ENCODE peak calls at places on chromosomes 7 and 10, in eight cellular contexts. X is upper lobe of left lung, Z is SK-N-SH, M is HepG2, H is sigmoid colon, U is ovary, W is tibial nerve, P is stomach. A is an unnamed sample.

GRCh38 chr7:43456200-43456599 is 126.7 kb upstream of the STK17A start:
- DNase-seq in H (no peak), Z (no peak), M (peak; percentile 49), W (no peak), U (no peak), P (no peak), X (no peak), A (no peak)

GRCh38 chr7:131890191-131890590 is 333.8 kb upstream of the PODXL start:
- DNase-seq in X (no peak), W (no peak), P (no peak), U (no peak), M (no peak), H (no peak), Z (no peak), A (no peak)

GRCh38 chr7:56157238-56157790 is 41.1 kb upstream of the NUPR2 start:
- DNase-seq in U (no peak), H (no peak), X (no peak), Z (no peak), P (no peak), M (no peak), W (no peak), A (no peak)

GRCh38 chr7:31439165-31439564 is 74.7 kb upstream of the ITPRID1 start:
- DNase-seq in X (no peak), Z (no peak), P (no peak), U (no peak), H (no peak), M (no peak), W (no peak), A (no peak)

GRCh38 chr10:79316671-79317431 is 30.4 kb upstream of the PPIF start:
- DNase-seq in H (no peak), W (no peak), P (no peak), X (no peak), M (peak; percentile 35), U (peak; percentile 24), Z (peak; percentile 45), A (no peak)

GRCh38 chr7:100867040-100867795 is at the start of gene TRIP6:
- DNase-seq in U (peak; percentile 97), W (peak; percentile 89), Z (peak; percentile 59), M (no peak), X (peak; percentile 86), P (peak; percentile 65), H (peak; percentile 96), A (peak; percentile 96)

GRCh38 chr7:18087687-18088078 is 60.0 kb upstream of the PRPS1L1 start:
- DNase-seq in H (no peak), W (no peak), U (peak; percentile 6), P (no peak), Z (peak; percentile 39), M (no peak), X (no peak), A (no peak)

GRCh38 chr7:12670071-12670729 is 17.2 kb upstream of the ARL4A start:
- DNase-seq in P (peak; percentile 58), H (peak; percentile 68), U (no peak), W (no peak), M (peak; percentile 95), Z (no peak), X (no peak), A (no peak)

GRCh38 chr10:77788496-77789010 is 138.0 kb downstream of the DLG5 start:
- DNase-seq in P (no peak), X (no peak), Z (no peak), U (no peak), H (peak; percentile 52), W (no peak), M (no peak), A (no peak)

GRCh38 chr7:99562832-99563231 is 4.4 kb downstream of the ZNF655 start:
- DNase-seq in P (no peak), W (no peak), X (no peak), H (no peak), Z (no peak), U (no peak), M (peak; percentile 67), A (no peak)

GRCh38 chr10:80924063-80924952 is 386.6 kb downstream of the SH2D4B start:
- DNase-seq in P (peak; percentile 41), W (no peak), U (peak; percentile 21), M (peak; percentile 33), H (no peak), X (peak; percentile 31), Z (peak; percentile 15), A (no peak)

GRCh38 chr10:113239569-113239968 is 289.5 kb downstream of the TCF7L2 start:
- DNase-seq in P (no peak), U (no peak), M (no peak), W (no peak), Z (no peak), H (no peak), X (no peak), A (no peak)

GRCh38 chr7:107372298-107372697 is 97.6 kb upstream of the GPR22 start:
- DNase-seq in Z (no peak), U (no peak), H (no peak), P (no peak), X (no peak), W (no peak), M (no peak), A (no peak)

GRCh38 chr10:70272925-70273316 is 10.9 kb downstream of the NPFFR1 start:
- DNase-seq in Z (peak; percentile 49), P (no peak), H (no peak), M (no peak), W (no peak), X (no peak), U (no peak), A (no peak)

GRCh38 chr7:47648301-47648900 is 66.5 kb upstream of the TNS3 start:
- DNase-seq in U (no peak), M (no peak), X (no peak), Z (no peak), P (no peak), H (no peak), W (no peak), A (no peak)

GRCh38 chr7:47833211-47833610 is 115.1 kb downstream of the PKD1L1 start:
- DNase-seq in X (no peak), U (no peak), M (no peak), H (no peak), P (no peak), W (no peak), Z (no peak), A (no peak)

GRCh38 chr10:62842983-62843382 is 26.8 kb upstream of the EGR2 start:
- DNase-seq in M (no peak), U (no peak), W (no peak), Z (no peak), H (no peak), P (no peak), X (no peak), A (no peak)

GRCh38 chr10:125848857-125849256 is 25.5 kb downstream of the BCCIP start:
- DNase-seq in H (no peak), M (no peak), W (no peak), X (no peak), U (no peak), Z (no peak), P (no peak), A (no peak)

GRCh38 chr10:60718891-60719290 is 59.4 kb upstream of the CDK1 start:
- DNase-seq in M (no peak), W (no peak), P (no peak), X (no peak), U (no peak), H (no peak), Z (no peak), A (no peak)

DNA sequence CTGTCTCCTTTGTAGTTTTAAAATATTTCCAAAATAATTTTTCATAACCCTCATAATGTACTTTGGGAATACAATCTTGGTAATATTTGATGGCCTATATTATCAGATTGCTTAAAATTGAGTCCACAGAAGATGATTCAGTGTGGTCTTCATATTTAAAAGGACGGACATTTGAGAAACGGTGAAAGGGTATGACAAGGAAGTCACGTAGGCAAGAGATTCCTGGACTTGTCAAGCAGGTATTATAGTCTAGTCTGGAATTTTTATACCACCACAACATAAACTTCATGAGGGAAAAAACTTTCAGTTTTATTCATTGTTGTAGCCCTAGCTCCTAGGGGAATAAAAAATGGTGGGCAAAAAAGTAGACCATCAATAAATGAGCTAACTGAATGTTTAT is 82.3 kb downstream of the KMT2E start:
- DNase-seq in H (no peak), U (no peak), W (no peak), P (no peak), X (no peak), M (no peak), Z (no peak), A (no peak)
- H3K36me3 ChIP-seq in H (no peaks in the 10 kb centered on the region), U (no peaks in the 10 kb centered on the region), W (peaks cover 42% of the 10 kb centered on the region), P (peaks cover 64% of the 10 kb centered on the region), X (peaks cover 24% of the 10 kb centered on the region), M (peaks cover 60% of the 10 kb centered on the region), Z (peaks cover 60% of the 10 kb centered on the region), A (peaks cover 38% of the 10 kb centered on the region)

GRCh38 chr7:33399528-33400213 is 270.3 kb downstream of the BBS9 start:
- DNase-seq in H (no peak), X (no peak), W (no peak), Z (peak; percentile 40), P (no peak), M (no peak), U (no peak), A (no peak)
- TF ChIP-seq EP300 in H (no peak), X (no peak), W (no peak), Z (peak; percentile 66), P (no peak), M (no peak), U (no peak), A (no peak)

GRCh38 chr10:76675951-76676587 is 961.5 kb downstream of the KCNMA1 start:
- DNase-seq in X (no peak), P (no peak), W (peak; percentile 33), Z (no peak), M (no peak), H (peak; percentile 85), U (peak; percentile 40), A (no peak)
- TF ChIP-seq CTCF in X (no peak), P (no peak), W (no peak), Z (no peak), M (no peak), H (no peak), U (no peak), A (no peak)

GRCh38 chr10:103413540-103413939 is 17.1 kb downstream of the PDCD11 start:
- DNase-seq in W (no peak), Z (no peak), M (no peak), P (no peak), U (no peak), X (no peak), H (no peak), A (no peak)
- H3K36me3 ChIP-seq in W (peaks cover 99% of the 10 kb centered on the region), Z (peaks cover 76% of the 10 kb centered on the region), M (peaks cover 74% of the 10 kb centered on the region), P (peaks cover 100% of the 10 kb centered on the region), U (no peaks in the 10 kb centered on the region), X (peaks cover 94% of the 10 kb centered on the region), H (peaks cover 50% of the 10 kb centered on the region), A (peaks cover 99% of the 10 kb centered on the region)

GRCh38 chr10:118853916-118854315 is 99.1 kb upstream of the CACUL1 start:
- DNase-seq in P (no peak), Z (no peak), X (no peak), U (no peak), W (no peak), M (no peak), H (no peak), A (no peak)
- TF ChIP-seq EP300 in P (no peak), Z (no peak), X (no peak), U (no peak), W (no peak), M (no peak), H (no peak), A (no peak)

DNA sequence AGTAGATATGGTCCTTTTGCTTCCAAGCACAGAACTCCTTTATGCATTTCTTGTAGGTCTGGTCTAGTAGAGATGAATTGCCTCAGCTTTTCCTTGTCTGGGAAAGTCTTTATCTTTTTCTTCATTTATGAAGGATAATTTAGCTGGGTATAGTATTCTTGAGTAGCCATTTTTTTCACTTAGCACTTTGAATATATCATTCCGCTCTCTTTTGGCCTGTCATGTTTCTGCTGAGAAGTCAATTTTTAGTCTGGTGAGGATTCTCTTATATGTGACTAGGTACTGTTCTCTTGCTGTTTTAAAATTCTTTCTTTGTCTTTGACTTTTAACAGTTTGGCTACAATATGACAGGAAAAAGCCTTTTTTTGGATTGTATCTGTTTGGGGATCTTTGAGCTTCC is 68.6 kb upstream of the IMMP2L start:
- DNase-seq in U (no peak), H (no peak), P (no peak), M (no peak), X (no peak), Z (no peak), W (no peak), A (no peak)
- TF ChIP-seq CTCF in U (no peak), H (no peak), P (no peak), M (no peak), X (no peak), Z (no peak), W (no peak), A (no peak)